ENCODE peak calls at places on chromosome 1, in six cellular contexts. W is fibroblast of lung, I is HCT116, X is IMR-90, J is PC-9, G is H9. Z is an unnamed sample.
A peak's percentile ranks its signal among the peaks of the same experiment; 100 is the strongest.

GRCh38 chr1:29974345-29974744 is 738.0 kb downstream of the PTPRU start:
- DNase-seq in W (peak; percentile 97), I (peak; percentile 16), X (peak; percentile 88), J (peak; percentile 91), G (peak; percentile 50), Z (no peak)

GRCh38 chr1:162720996-162721395 is 69.5 kb upstream of the HSD17B7 start:
- DNase-seq in J (no peak), X (peak; percentile 50), G (no peak), W (peak; percentile 33), I (no peak), Z (peak; percentile 27)

GRCh38 chr1:247421074-247421473 is 5.1 kb downstream of the NLRP3 start:
- DNase-seq in W (no peak), X (no peak), I (no peak), J (no peak), G (no peak), Z (peak; percentile 68)

GRCh38 chr1:234684854-234685253 is 74.9 kb upstream of the IRF2BP2 start:
- DNase-seq in X (no peak), I (no peak), J (no peak), G (no peak), W (no peak), Z (no peak)

GRCh38 chr1:236795757-236796719 is 946 bp downstream of the MTR start:
- DNase-seq in I (peak; percentile 7), W (peak; percentile 61), J (peak; percentile 53), G (no peak), X (peak; percentile 62), Z (peak; percentile 77)

GRCh38 chr1:90729484-90730246 is 12.6 kb upstream of the BARHL2 start:
- DNase-seq in I (no peak), G (peak; percentile 84), J (no peak), X (no peak), W (no peak), Z (peak; percentile 48)

GRCh38 chr1:3055051-3055450 is 14.0 kb upstream of the PRDM16 start:
- DNase-seq in G (peak; percentile 4), X (no peak), J (no peak), I (no peak), W (no peak), Z (peak; percentile 36)

GRCh38 chr1:156641761-156642264 is at the start of gene BCAN:
- DNase-seq in W (no peak), X (peak; percentile 19), I (no peak), J (no peak), G (peak; percentile 78), Z (peak; percentile 88)

GRCh38 chr1:12063141-12064072 is at the start of gene TNFRSF8:
- DNase-seq in X (peak; percentile 35), G (peak; percentile 78), I (no peak), W (peak; percentile 50), J (no peak), Z (peak; percentile 65)

GRCh38 chr1:38128511-38128910 is 81.9 kb upstream of the POU3F1 start:
- DNase-seq in W (no peak), J (no peak), I (no peak), G (no peak), X (no peak), Z (no peak)

GRCh38 chr1:59062743-59063142 is 234.2 kb upstream of the FGGY start:
- DNase-seq in G (no peak), X (peak; percentile 76), J (no peak), W (peak; percentile 83), I (no peak), Z (peak; percentile 49)

GRCh38 chr1:63557365-63557987 is 34.2 kb downstream of the EFCAB7 start:
- DNase-seq in J (no peak), X (peak; percentile 67), I (peak; percentile 35), G (peak; percentile 34), W (peak; percentile 20), Z (no peak)

GRCh38 chr1:40530735-40531380 is 579 bp upstream of the ZNF684 start:
- DNase-seq in G (no peak), X (peak; percentile 23), J (no peak), I (no peak), W (peak; percentile 27), Z (peak; percentile 43)

GRCh38 chr1:7652551-7653098 is 118.5 kb upstream of the VAMP3 start:
- DNase-seq in W (no peak), X (no peak), J (no peak), I (no peak), G (no peak), Z (no peak)

GRCh38 chr1:50667272-50667671 is 244.0 kb upstream of the DMRTA2 start:
- DNase-seq in J (no peak), W (no peak), G (no peak), I (no peak), X (no peak), Z (no peak)

GRCh38 chr1:28663871-28664470 is 4.6 kb upstream of the GMEB1 start:
- DNase-seq in W (no peak), X (no peak), J (no peak), G (no peak), I (no peak), Z (no peak)

GRCh38 chr1:77742011-77742555 is 17.6 kb downstream of the USP33 start:
- DNase-seq in I (no peak), J (no peak), X (no peak), G (no peak), W (no peak), Z (no peak)

DNA sequence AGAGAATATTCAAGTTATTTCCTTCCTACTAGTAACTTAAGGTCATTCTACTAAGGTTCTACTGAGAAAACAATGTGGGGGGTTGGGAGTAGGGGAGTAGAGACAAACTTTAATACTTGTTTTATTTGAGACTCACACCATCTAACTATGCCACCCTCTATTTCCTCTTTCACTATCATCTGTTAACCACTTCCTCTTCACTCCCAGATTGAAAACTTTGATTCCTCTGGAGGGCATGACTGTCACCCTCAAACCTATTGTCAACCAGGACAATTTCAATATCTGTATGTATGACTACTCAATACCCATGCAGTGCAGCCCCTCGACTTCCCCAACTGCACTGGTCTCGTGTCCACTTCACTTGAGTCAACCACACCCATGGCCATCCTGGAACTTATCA is 165.6 kb upstream of the POGK start:
- DNase-seq in I (no peak), G (no peak), W (no peak), X (no peak), J (no peak), Z (no peak)
- H3K4me2 ChIP-seq in I (no peak overlapping the region), G (no peak overlapping the region), W (no peak overlapping the region), X (no peak overlapping the region), J (no peak overlapping the region), Z (no peak overlapping the region)

GRCh38 chr1:238624786-238625185 is 734.1 kb upstream of the ZP4 start:
- DNase-seq in I (no peak), J (no peak), W (peak; percentile 26), X (peak; percentile 31), G (no peak), Z (no peak)

GRCh38 chr1:238628130-238628529 is 737.4 kb upstream of the ZP4 start:
- DNase-seq in I (no peak), G (no peak), W (peak; percentile 25), X (no peak), J (no peak), Z (no peak)
- H2AFZ ChIP-seq in I (no peak overlapping the region), G (no peak overlapping the region), W (no peak overlapping the region), X (no peak overlapping the region), J (no peak overlapping the region), Z (peak overlapping the region; percentile 47)

DNA sequence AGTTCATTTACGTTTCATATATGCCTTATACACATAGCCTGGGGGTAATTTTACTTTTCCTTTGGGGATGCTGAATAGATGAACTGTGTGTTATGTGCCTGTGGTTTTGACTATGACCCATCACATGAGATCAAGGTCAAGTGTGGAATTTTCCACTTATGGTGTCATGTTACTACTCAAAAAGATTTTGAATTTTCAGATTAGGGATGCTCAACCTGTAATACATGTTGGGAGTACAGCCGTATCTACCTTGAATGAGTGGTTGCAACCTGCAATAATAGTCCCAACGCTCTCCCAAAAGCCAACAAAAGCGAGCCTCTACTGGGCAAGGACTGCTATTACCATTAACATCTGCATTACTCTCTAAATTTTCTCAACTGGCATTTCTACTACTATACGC is 68.5 kb upstream of the SDC3 start:
- DNase-seq in G (no peak), J (peak; percentile 56), X (peak; percentile 76), I (no peak), W (peak; percentile 62), Z (no peak)
- H3K27ac ChIP-seq in G (no peak overlapping the region), J (no peak overlapping the region), X (no peak overlapping the region), I (no peak overlapping the region), W (peak overlapping the region; percentile 12), Z (peak overlapping the region; percentile 42)

DNA sequence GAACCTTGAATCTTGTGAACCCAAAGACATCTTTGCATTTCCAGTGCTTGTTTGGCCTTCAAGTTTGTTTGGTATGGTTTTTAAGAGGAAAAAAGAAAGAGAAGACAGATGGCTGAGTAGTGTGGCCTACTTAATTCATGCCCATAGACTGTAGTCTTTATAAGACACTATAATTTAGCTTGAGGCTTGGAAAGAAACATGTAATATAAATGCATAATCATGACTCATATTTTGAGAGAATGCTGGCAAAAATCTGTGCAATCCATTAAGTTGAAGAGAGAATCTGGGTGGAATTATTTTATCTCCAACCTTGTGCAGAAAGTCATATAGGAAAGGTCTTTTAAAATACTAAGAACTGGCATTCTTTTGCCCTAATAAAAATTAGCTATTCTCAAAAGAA is 179.3 kb downstream of the SIPA1L2 start:
- DNase-seq in W (no peak), I (no peak), X (peak; percentile 45), J (no peak), G (no peak), Z (no peak)
- H3K4me2 ChIP-seq in W (no peak overlapping the region), I (no peak overlapping the region), X (no peak overlapping the region), J (no peak overlapping the region), G (no peak overlapping the region), Z (no peak overlapping the region)

GRCh38 chr1:144551107-144551542 is 41.6 kb upstream of the PPIAL4F start:
- DNase-seq in G (no peak), W (peak; percentile 0), I (no peak), J (no peak), X (no peak), Z (no peak)

GRCh38 chr1:144551543-144552424 is 40.9 kb upstream of the PPIAL4F start:
- DNase-seq in G (peak; percentile 97), W (peak; percentile 95), I (peak; percentile 82), X (peak; percentile 93), J (no peak), Z (peak; percentile 92)
- H2AFZ ChIP-seq in G (no peak overlapping the region), W (peak overlapping the region; percentile 50), I (no peak overlapping the region), X (peak overlapping the region; percentile 93), J (no peak overlapping the region), Z (peak overlapping the region; percentile 85)

GRCh38 chr1:168079761-168080160 is 57.0 kb downstream of the GPR161 start:
- DNase-seq in X (peak; percentile 65), G (no peak), J (no peak), W (peak; percentile 75), I (peak; percentile 56), Z (no peak)
- H3K27ac ChIP-seq in X (no peak overlapping the region), G (no peak overlapping the region), J (peak overlapping the region; percentile 5), W (no peak overlapping the region), I (peak overlapping the region; percentile 71), Z (peak overlapping the region; percentile 98)

Z was measured in osteoblast.